ENCODE peak calls at places on chromosomes 3 and 15, in four cellular contexts. N is GM12864, K is aorta, E is kidney. A is an unnamed sample.

GRCh38 chr15:25176616-25176923 is 221.8 kb downstream of the SNRPN start:
- DNase-seq in N (no peak), K (peak), E (peak), A (no peak)

GRCh38 chr3:18847583-18848197 is 300.6 kb upstream of the KCNH8 start:
- DNase-seq in N (no peak), K (no peak), E (no peak), A (no peak)

GRCh38 chr3:169811606-169812123 is 1.0 kb upstream of the LRRIQ4 start:
- DNase-seq in N (no peak), K (no peak), E (no peak), A (no peak)

GRCh38 chr15:80404057-80404718 is at the start of gene ARNT2:
- DNase-seq in N (no peak), K (no peak), E (peak), A (no peak)

GRCh38 chr3:177134166-177134565 is 63.1 kb downstream of the TBL1XR1 start:
- DNase-seq in N (no peak), K (no peak), E (no peak), A (no peak)

GRCh38 chr3:52055537-52056351 is 627 bp downstream of the DUSP7 start:
- DNase-seq in N (no peak), K (no peak), E (peak), A (peak)

GRCh38 chr3:71972031-71972430 is 187.1 kb upstream of the PROK2 start:
- DNase-seq in N (no peak), K (no peak), E (no peak), A (no peak)

GRCh38 chr15:58760385-58761009 is 10.6 kb upstream of the MINDY2 start:
- DNase-seq in N (no peak), K (no peak), E (no peak), A (no peak)

DNA sequence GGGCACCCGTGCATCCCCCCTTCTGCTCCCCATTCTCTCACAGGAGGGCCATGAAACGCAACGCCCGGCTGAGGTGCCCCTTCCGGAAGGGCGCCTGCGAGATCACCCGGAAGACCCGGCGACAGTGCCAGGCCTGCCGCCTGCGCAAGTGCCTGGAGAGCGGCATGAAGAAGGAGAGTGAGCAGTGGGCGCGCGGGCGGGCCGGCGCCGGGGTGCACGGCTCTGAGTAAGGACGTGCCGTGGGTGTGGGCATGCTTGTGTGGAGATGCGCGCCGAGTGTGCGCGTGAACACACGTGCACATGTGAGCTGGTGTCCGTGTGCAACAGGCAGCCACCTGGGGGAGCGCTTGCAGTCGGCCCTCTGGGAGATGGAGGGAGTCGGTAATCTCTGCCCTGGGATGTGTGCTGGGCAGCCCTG is 28.1 kb downstream of the NR1I2 start:
- DNase-seq in N (peak), K (peak), E (peak), A (peak)
- H3K4me3 ChIP-seq in N (peak), K (peak), E (peak), A (peak)

GRCh38 chr3:81581966-81582599 is 179.4 kb downstream of the GBE1 start:
- DNase-seq in N (no peak), K (no peak), E (no peak), A (no peak)

GRCh38 chr3:81579744-81580143 is 181.7 kb downstream of the GBE1 start:
- DNase-seq in N (no peak), K (no peak), E (no peak), A (no peak)

GRCh38 chr3:81585057-81585456 is 176.4 kb downstream of the GBE1 start:
- DNase-seq in N (no peak), K (no peak), E (no peak), A (no peak)

GRCh38 chr3:81585937-81586336 is 175.5 kb downstream of the GBE1 start:
- DNase-seq in N (no peak), K (no peak), E (no peak), A (no peak)

DNA sequence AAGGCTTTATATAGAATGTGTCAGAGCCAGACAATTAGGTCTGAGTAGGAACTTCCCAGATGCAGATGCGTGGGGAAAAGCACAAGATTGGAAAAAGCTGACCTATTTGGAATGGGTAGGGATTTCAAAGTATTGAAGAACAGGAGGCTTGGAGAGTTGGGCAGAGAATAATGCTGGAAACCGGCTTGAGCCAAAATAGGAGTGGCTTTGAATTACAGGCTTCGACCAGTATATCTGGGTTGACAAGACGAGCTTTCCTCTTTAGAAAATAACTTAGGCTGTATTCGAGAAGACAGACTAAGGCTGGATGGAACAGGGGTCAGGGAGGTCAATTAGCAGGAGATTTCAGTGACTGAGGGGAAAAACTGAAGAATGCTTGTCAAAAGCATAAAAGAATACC is 181.0 kb downstream of the GBE1 start:
- DNase-seq in N (no peak), K (no peak), E (no peak), A (no peak)
- H3K4me3 ChIP-seq in N (no peak), K (no peak), E (no peak), A (no peak)

GRCh38 chr15:85840079-85840801 is 45.5 kb upstream of the KLHL25 start:
- DNase-seq in N (no peak), K (peak), E (peak), A (peak)
- H3K4me3 ChIP-seq in N (peak), K (no peak), E (peak), A (peak)

GRCh38 chr3:111979689-111980025 is 831 bp downstream of the ABHD10 start:
- DNase-seq in N (no peak), K (no peak), E (no peak), A (no peak)

GRCh38 chr3:111978493-111978832 is 363 bp upstream of the ABHD10 start:
- DNase-seq in N (no peak), K (no peak), E (no peak), A (no peak)

GRCh38 chr3:111978833-111979688 is at the start of gene ABHD10:
- DNase-seq in N (peak), K (peak), E (peak), A (peak)

GRCh38 chr3:111981457-111981763 is 2.6 kb downstream of the ABHD10 start:
- DNase-seq in N (no peak), K (no peak), E (no peak), A (no peak)

DNA sequence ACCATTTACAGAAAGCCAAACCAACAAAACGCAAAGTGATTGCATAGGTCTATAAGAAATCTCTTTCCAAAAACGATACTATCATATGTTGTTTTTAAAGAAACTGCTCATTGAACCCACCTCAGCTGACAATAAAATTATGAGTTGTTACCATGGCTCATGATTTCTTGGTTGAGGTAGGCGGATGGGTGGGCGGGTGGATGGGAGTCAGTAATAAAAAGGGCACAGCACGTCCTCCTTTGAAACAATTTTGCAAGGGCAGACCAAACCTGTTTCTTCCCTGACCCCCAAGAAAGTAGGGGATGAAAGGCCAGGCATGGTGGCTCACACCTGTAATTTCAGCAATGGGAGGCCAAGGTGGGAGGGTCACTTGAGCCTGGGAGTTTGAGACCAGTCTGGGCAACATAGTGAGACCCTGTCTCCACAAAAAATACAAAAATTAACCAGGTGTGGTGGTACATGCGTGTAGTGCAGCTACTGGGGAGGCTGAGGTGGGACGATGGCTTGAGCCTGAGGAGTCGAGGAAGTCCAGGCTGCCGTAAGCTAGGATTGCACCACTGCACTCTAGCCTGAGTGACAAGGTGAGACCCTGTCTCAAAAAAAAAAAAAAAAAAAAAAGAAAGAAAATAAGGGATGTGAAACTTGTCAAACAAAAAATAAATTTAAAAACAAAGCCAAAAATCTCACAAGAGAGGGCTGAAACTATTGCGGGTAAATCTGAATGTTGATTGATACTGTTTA is 2.1 kb downstream of the ABHD10 start:
- DNase-seq in N (no peak), K (no peak), E (no peak), A (no peak)
- H3K4me3 ChIP-seq in N (no peak), K (no peak), E (peak), A (no peak)

GRCh38 chr3:37730825-37731224 is 130.9 kb upstream of the CTDSPL start:
- DNase-seq in N (no peak), K (peak), E (no peak), A (no peak)

GRCh38 chr3:37730383-37730782 is 131.3 kb upstream of the CTDSPL start:
- DNase-seq in N (no peak), K (no peak), E (no peak), A (no peak)

GRCh38 chr3:37734886-37735285 is 126.8 kb upstream of the CTDSPL start:
- DNase-seq in N (no peak), K (no peak), E (no peak), A (no peak)

GRCh38 chr3:37729119-37729518 is 132.6 kb upstream of the CTDSPL start:
- DNase-seq in N (no peak), K (no peak), E (no peak), A (no peak)

DNA sequence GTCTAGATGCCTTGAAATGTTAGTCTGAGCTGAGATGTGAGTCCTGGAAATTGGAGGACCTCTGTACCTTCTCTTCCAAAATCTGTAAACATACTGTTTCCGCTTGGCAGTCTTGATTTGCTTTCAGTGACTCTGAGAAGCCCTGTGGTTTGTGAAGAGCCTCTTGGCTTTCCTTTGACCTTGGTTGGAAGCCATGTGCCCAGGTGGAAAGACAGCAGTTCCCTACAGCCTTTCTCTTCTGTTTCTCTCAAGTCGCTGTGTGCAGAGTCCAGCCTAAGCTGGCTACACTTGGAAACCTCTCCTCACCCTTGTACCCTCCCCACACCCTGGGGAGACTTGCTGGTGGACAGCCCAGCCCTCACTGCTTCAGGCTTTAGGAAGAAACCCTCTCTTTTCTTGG is 129.8 kb upstream of the CTDSPL start:
- DNase-seq in N (no peak), K (no peak), E (no peak), A (no peak)
- H3K4me3 ChIP-seq in N (no peak), K (no peak), E (no peak), A (no peak)

GRCh38 chr3:39154323-39155021 is 1.1 kb upstream of the CSRNP1 start:
- DNase-seq in N (no peak), K (peak), E (peak), A (no peak)
- H3K4me3 ChIP-seq in N (no peak), K (no peak), E (peak), A (no peak)

GRCh38 chr3:43104786-43105185 is 1.1 kb downstream of the POMGNT2 start:
- DNase-seq in N (no peak), K (no peak), E (no peak), A (no peak)

GRCh38 chr3:43105224-43105596 is 669 bp downstream of the POMGNT2 start:
- DNase-seq in N (no peak), K (no peak), E (peak), A (no peak)

GRCh38 chr3:43105597-43106292 is at the start of gene POMGNT2:
- DNase-seq in N (no peak), K (peak), E (peak), A (peak)

GRCh38 chr3:43102773-43103480 is 3.0 kb downstream of the POMGNT2 start:
- DNase-seq in N (no peak), K (no peak), E (no peak), A (no peak)

GRCh38 chr3:43104039-43104438 is 1.8 kb downstream of the POMGNT2 start:
- DNase-seq in N (no peak), K (no peak), E (no peak), A (no peak)
- H3K4me3 ChIP-seq in N (no peak), K (no peak), E (no peak), A (no peak)

GRCh38 chr3:48276856-48277641 is 36.1 kb downstream of the ZNF589 start:
- DNase-seq in N (no peak), K (no peak), E (no peak), A (no peak)

GRCh38 chr3:48280883-48281282 is 40.0 kb downstream of the ZNF589 start:
- DNase-seq in N (no peak), K (no peak), E (no peak), A (no peak)

GRCh38 chr3:48279926-48280325 is 39.0 kb downstream of the ZNF589 start:
- DNase-seq in N (no peak), K (no peak), E (no peak), A (no peak)

GRCh38 chr3:48275292-48276027 is 34.6 kb downstream of the ZNF589 start:
- DNase-seq in N (no peak), K (no peak), E (no peak), A (no peak)

GRCh38 chr3:48278884-48279559 is 38.1 kb downstream of the ZNF589 start:
- DNase-seq in N (no peak), K (no peak), E (no peak), A (no peak)
- H3K4me3 ChIP-seq in N (no peak), K (no peak), E (no peak), A (no peak)

GRCh38 chr15:77542491-77543001 is 90.2 kb downstream of the LINGO1 start:
- DNase-seq in N (no peak), K (peak), E (no peak), A (no peak)
- H3K4me3 ChIP-seq in N (peak), K (no peak), E (peak), A (peak)

DNA sequence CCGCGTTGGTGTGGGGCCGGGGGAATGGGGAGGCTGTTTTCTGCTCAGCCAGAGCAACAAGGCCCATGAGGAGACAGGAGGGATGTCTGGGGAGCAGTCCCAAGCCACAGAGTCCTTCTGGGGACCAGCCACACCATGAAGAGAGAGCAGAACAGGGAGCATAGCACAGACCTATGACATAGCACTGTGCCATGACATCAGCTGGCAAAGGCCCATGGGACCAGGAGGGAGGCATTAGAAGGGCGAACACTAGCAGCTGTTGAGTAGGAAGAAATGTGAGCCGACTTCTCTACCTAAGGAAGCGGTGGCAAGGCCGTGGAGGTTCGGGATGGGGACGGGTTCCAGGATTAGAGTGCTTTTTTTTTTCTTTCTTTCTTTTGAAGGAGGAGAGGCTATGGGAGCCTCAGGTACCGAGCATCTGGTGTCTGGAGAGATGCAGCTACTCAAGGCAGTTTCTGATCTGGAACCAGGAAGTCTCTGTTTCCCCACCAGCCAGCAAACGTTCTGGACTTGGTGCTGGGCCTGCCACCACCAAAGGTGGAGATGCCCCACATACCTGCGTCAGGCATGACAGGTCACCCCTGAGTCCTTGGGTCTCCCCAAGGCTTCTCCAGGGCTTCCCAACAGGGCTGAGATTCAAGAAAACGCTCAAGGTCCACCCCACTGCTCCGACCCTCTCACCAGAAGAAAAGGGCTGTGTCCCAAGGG is 77.3 kb upstream of the CGNL1 start:
- DNase-seq in N (no peak), K (no peak), E (no peak), A (no peak)
- H3K4me3 ChIP-seq in N (no peak), K (no peak), E (no peak), A (no peak)

A was measured in CD8-positive, alpha-beta memory T cell.